ENCODE peak calls at places on chromosomes 5 and 9, in five cellular contexts. I is HCT116, V is breast epithelium, J is esophagus muscularis mucosa, M is vagina. O is an unnamed sample.

GRCh38 chr5:168853972-168854371 is 274.8 kb upstream of the PANK3 start:
- DNase-seq in M (no peak), I (no peak), V (no peak), J (no peak), O (no peak)

GRCh38 chr5:121396716-121397115 is 455.0 kb upstream of the FTMT start:
- DNase-seq in I (no peak), V (no peak), M (no peak), J (no peak), O (no peak)

GRCh38 chr5:180072556-180072955 is 997 bp upstream of the RNF130 start:
- DNase-seq in M (no peak), V (no peak), J (no peak), I (no peak), O (no peak)

GRCh38 chr5:27266184-27266583 is 227.8 kb upstream of the CDH9 start:
- DNase-seq in I (no peak), J (no peak), V (no peak), M (no peak), O (no peak)

GRCh38 chr5:176817864-176818377 is 7.6 kb downstream of the UNC5A start:
- DNase-seq in M (no peak), I (no peak), J (no peak), V (no peak), O (no peak)

GRCh38 chr9:134381671-134382505 is 55.6 kb downstream of the RXRA start:
- DNase-seq in M (no peak), V (no peak), I (no peak), J (no peak), O (no peak)

GRCh38 chr9:13064676-13065075 is 214.8 kb downstream of the MPDZ start:
- DNase-seq in J (no peak), V (no peak), I (no peak), M (no peak), O (no peak)

GRCh38 chr5:16497546-16497945 is 31.9 kb upstream of the ZNF622 start:
- DNase-seq in I (no peak), M (no peak), J (no peak), V (no peak), O (no peak)

GRCh38 chr5:132387649-132388117 is 18.2 kb downstream of the SLC22A5 start:
- DNase-seq in I (peak), J (no peak), V (peak), M (no peak), O (peak)

GRCh38 chr9:127723450-127723849 is 7.6 kb downstream of the TTC16 start:
- DNase-seq in I (no peak), V (no peak), M (no peak), J (no peak), O (peak)

GRCh38 chr5:131392461-131393095 is 128.7 kb downstream of the CDC42SE2 start:
- DNase-seq in J (no peak), M (no peak), V (no peak), I (no peak), O (no peak)

GRCh38 chr5:35341189-35341588 is 110.9 kb upstream of the PRLR start:
- DNase-seq in M (no peak), I (no peak), V (no peak), J (no peak), O (no peak)

GRCh38 chr5:2143646-2144386 is 261.1 kb upstream of the IRX4 start:
- DNase-seq in I (no peak), M (no peak), J (no peak), V (no peak), O (no peak)

GRCh38 chr5:176535101-176535654 is 2.0 kb downstream of the RNF44 start:
- DNase-seq in J (no peak), V (no peak), I (no peak), M (no peak), O (no peak)

GRCh38 chr9:14140121-14140520 is 173.8 kb downstream of the NFIB start:
- DNase-seq in I (no peak), J (no peak), M (no peak), V (no peak), O (no peak)

GRCh38 chr5:110736763-110737162 is 2.0 kb upstream of the SLC25A46 start:
- DNase-seq in V (no peak), M (no peak), I (no peak), J (no peak), O (no peak)

GRCh38 chr9:94108584-94108983 is 24.3 kb downstream of the PTPDC1 start:
- DNase-seq in I (no peak), J (no peak), M (no peak), V (no peak), O (no peak)

GRCh38 chr5:144121577-144121976 is 48.9 kb downstream of the YIPF5 start:
- DNase-seq in V (no peak), M (no peak), I (no peak), J (no peak), O (no peak)

GRCh38 chr5:88821161-88821560 is 61.8 kb downstream of the MEF2C start:
- DNase-seq in J (no peak), I (no peak), V (no peak), M (no peak), O (no peak)
- H3K4me3 ChIP-seq in J (no peak), I (no peak), V (no peak), M (no peak), O (no peak)

DNA sequence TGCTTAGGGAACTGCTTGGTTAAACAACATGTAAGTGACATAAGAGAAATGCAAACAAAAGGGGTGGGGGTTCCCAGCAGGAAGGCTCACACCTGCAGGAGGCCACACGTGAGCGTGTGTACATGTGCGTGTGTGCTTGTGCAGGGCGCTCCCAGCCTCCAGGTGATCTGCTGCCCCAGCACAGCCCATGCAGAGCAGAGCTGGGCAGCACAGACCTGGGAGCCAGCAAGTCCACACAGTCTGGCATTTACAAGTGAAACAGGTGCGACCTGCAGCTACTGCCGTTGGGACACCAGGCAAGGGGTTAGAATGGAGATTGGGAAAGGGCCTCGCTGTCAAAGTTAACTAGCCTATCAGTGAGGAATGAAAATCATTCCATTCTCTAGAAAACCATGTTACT is 41.8 kb downstream of the GRAMD2B start:
- DNase-seq in I (no peak), M (no peak), V (no peak), J (no peak), O (peak)
- TF ChIP-seq POLR2AphosphoS5 in I (no peak), M (no peak), V (no peak), J (no peak), O (peak)

GRCh38 chr9:109014267-109015025 is 1.1 kb upstream of the CTNNAL1 start:
- DNase-seq in I (no peak), J (no peak), M (no peak), V (no peak), O (no peak)

GRCh38 chr9:109013678-109014145 is 413 bp upstream of the CTNNAL1 start:
- DNase-seq in V (no peak), J (no peak), I (no peak), M (no peak), O (no peak)

GRCh38 chr9:109012876-109013677 is at the start of gene CTNNAL1:
- DNase-seq in M (peak), V (peak), J (peak), I (peak), O (peak)

GRCh38 chr9:109010676-109011655 is 2.3 kb downstream of the CTNNAL1 start:
- DNase-seq in I (peak), V (no peak), J (no peak), M (no peak), O (no peak)

DNA sequence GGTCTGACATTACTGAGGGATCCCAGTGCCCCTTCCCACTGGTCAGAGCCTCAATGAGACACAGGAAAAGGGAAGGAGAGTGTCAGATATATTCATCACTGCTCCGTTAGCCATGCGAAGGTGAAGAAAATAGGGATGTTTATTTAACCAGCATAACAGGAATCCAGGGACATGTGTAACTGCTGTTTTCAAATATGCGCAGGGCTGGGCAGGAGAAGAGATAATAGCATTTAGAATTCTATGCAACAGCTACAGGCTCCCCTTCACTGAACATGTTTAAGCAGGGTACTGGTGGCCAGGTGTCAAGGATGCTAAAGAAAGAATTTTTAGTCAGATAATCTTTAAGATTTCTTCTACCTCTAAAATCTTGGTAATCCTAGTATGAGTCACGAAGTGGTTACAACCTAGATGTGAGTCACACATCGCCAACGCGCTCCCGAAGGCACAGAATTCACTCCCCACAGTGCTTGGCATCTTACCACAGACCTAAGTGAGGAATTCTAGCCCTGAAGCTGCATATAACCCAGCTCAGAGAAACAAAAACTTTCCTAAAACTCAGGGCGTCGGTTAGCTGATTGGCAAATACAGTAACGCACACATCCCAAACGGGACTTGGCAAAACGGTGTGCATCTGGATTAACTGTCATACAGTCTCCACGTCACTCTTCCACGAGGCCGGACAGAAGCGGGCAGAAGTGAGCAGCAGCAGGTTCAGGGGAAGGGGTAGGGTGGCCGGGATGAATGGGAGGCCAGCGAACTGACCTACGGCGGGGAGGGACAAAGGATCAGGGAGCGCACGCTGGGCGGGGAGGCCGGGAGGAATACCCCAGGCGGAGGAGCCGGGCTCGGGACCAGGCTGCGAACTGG is 1.1 kb downstream of the CTNNAL1 start:
- DNase-seq in I (peak), J (no peak), M (no peak), V (peak), O (peak)
- TF ChIP-seq POLR2A in I (no peak), J (no peak), M (no peak), V (no peak), O (no peak)

GRCh38 chr9:106284300-106284699 is 578.7 kb upstream of the ZNF462 start:
- DNase-seq in J (no peak), I (no peak), M (no peak), V (no peak), O (no peak)
- H3K4me3 ChIP-seq in J (no peak), I (no peak), M (no peak), V (no peak), O (no peak)

GRCh38 chr5:151498395-151499155 is 51.2 kb downstream of the SLC36A1 start:
- DNase-seq in J (no peak), V (no peak), I (no peak), M (no peak), O (no peak)

GRCh38 chr5:151495330-151495729 is 47.9 kb downstream of the SLC36A1 start:
- DNase-seq in I (no peak), V (no peak), J (no peak), M (no peak), O (no peak)

GRCh38 chr5:151493599-151494136 is 46.3 kb downstream of the SLC36A1 start:
- DNase-seq in V (no peak), J (no peak), I (no peak), M (no peak), O (no peak)

GRCh38 chr5:151497391-151498002 is 50.1 kb downstream of the SLC36A1 start:
- DNase-seq in V (no peak), M (no peak), I (no peak), J (no peak), O (no peak)

DNA sequence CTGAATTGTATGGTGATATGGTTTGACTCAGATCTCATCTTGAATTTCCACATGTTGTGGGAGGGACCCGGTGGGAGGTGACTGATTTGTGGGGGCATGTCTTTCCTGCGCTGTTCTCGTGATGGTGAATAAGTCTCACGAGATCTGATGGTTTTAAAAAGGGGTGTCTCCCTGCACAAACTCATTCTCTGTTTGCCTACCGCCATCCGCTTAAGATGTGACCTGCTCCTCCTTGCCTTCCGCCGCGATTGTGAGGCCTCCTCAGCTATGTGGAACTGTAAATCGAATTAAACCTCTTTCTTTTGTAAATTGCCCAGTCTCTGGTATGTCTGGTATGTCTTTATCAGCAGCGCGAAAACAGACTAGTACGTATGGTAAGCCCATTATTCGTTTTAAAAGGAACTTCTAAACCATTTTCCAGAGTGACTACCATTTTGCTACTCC is 48.7 kb downstream of the SLC36A1 start:
- DNase-seq in M (no peak), J (no peak), I (no peak), V (no peak), O (no peak)
- TF ChIP-seq POLR2AphosphoS5 in M (no peak), J (no peak), I (no peak), V (no peak), O (no peak)

GRCh38 chr9:120579750-120580590 is at the start of gene CDK5RAP2:
- DNase-seq in I (peak), V (peak), M (no peak), J (peak), O (peak)
- TF ChIP-seq POLR2A in I (no peak), V (peak), M (no peak), J (no peak), O (no peak)

DNA sequence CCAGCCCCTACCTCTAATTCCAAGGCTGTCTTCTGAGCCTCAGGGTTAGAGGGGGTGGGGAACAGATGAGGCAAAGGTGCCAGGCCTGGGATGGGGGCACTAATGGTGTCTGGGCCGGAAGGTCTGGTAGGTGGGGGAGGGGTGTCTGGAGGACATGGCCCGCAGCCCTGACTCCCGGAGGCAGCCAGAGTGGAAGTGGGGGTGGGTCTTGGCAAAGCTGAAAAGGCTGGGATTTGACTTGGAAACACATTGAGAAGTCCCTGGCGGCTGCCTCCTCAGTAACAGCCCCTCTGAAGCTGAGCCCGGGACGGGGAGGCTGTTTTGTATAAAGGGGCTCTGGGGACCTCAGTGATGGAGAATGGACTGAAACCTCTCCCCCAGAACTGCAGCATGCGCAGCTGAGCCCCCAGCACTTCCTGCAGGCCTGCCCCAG is 49.5 kb upstream of the SYNPO start:
- DNase-seq in V (no peak), M (no peak), I (no peak), J (no peak), O (no peak)
- H3K4me3 ChIP-seq in V (no peak), M (no peak), I (no peak), J (no peak), O (no peak)

DNA sequence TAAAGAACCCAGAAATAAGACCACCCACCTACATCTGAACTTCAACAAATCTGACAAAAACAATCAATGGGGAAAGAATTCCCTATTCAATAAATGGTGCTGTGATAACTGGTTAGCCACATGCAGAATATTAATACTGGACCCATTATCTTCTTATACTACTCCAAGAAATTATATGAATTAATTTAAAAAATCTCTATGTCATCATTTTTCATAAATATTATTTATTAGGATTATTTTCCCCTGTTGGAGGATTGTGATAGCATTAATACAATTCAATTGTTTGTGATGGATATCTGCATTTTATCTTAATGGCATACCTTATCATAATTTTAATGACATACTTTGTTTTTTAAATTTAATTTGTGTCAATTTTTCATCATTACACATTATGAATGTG is 682.2 kb upstream of the CTNND2 start:
- DNase-seq in M (no peak), V (no peak), J (no peak), I (no peak), O (no peak)
- TF ChIP-seq POLR2AphosphoS5 in M (no peak), V (no peak), J (no peak), I (no peak), O (no peak)

DNA sequence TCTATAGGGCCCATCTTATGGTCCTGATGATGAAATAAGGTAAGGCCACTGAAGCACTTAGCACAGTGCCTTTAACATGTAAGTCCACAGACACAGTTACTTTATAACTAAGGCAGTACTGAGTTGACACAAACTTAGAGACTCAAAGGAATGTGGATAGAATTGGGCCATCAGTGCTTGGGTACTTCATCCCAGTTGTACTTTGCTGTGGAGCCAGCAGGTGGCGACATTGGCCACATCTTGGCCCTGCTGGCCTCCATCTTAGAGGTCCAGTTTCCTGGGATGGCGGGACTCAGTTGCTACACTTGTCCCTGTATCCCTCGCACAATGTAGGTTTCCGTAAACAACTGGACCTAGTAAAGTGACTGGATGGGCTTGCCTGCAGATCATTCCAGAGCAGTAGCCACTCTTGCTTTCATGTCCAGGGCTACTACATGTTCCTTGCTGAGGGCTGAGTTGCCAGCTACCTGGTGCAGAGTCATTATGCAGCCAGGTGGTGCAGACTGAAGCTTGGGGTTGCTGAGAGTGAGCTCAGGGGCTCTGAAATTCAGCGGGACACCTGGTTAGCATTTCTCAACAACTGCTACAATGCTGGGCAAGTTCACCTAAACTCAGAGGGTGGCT is 10.6 kb downstream of the MTAP start:
- DNase-seq in M (no peak), V (peak), I (no peak), J (no peak), O (peak)
- TF ChIP-seq POLR2A in M (no peak), V (no peak), I (no peak), J (no peak), O (no peak)